ENCODE peak calls at places on chromosomes 1 and 21, in six cellular contexts. K is hypothalamus; B is HuH-7; F is fibroblast of the conjunctiva; J is KBM-7; R is CD4-positive, CD25-positive, alpha-beta regulatory T cell. L is an unnamed sample.

GRCh38 chr1:29756901-29757729 is 520.8 kb downstream of the PTPRU start:
- DNase-seq in J (no peak), K (no peak), R (no peak), F (no peak), B (no peak), L (no peak)

GRCh38 chr1:172537366-172537765 is 4.4 kb downstream of the SUCO start:
- DNase-seq in K (no peak), B (no peak), R (no peak), J (no peak), F (no peak), L (no peak)

GRCh38 chr21:44960141-44961092 is 20.6 kb downstream of the SLX9 start:
- DNase-seq in B (no peak), F (no peak), J (no peak), R (no peak), K (no peak), L (no peak)

GRCh38 chr21:17461014-17461413 is 51.8 kb upstream of the CXADR start:
- DNase-seq in J (no peak), R (no peak), K (no peak), B (no peak), F (peak), L (no peak)

GRCh38 chr1:154835531-154836285 is 34.4 kb downstream of the KCNN3 start:
- DNase-seq in K (no peak), J (no peak), R (no peak), B (no peak), F (no peak), L (no peak)

GRCh38 chr1:31007462-31007991 is 58.0 kb downstream of the PUM1 start:
- DNase-seq in J (no peak), B (no peak), K (no peak), R (no peak), F (peak), L (no peak)

GRCh38 chr1:109632671-109633346 is 13.2 kb downstream of the AMPD2 start:
- DNase-seq in B (no peak), R (no peak), F (no peak), J (no peak), K (no peak), L (no peak)

GRCh38 chr1:245310605-245311531 is 156.1 kb downstream of the KIF26B start:
- DNase-seq in F (no peak), K (no peak), R (no peak), J (peak), B (no peak), L (no peak)

GRCh38 chr1:12552951-12553921 is 64.8 kb downstream of the DHRS3 start:
- DNase-seq in F (no peak), R (no peak), J (no peak), K (no peak), B (no peak), L (peak)

GRCh38 chr1:228988655-228989054 is 253.4 kb downstream of the RHOU start:
- DNase-seq in R (no peak), F (no peak), K (no peak), J (no peak), B (no peak), L (no peak)

GRCh38 chr1:52141513-52142219 is at the start of gene ZFYVE9:
- DNase-seq in R (peak), B (peak), J (peak), K (peak), F (peak), L (peak)

GRCh38 chr1:22347854-22348760 is 103.5 kb upstream of the ZBTB40 start:
- DNase-seq in R (no peak), J (peak), B (peak), F (no peak), K (no peak), L (no peak)

GRCh38 chr21:28587748-28588147 is 404.9 kb downstream of the LTN1 start:
- DNase-seq in J (no peak), B (no peak), K (no peak), R (no peak), F (peak), L (no peak)

GRCh38 chr1:231407537-231408396 is 14.3 kb downstream of the EGLN1 start:
- DNase-seq in F (no peak), R (no peak), K (no peak), J (no peak), B (no peak), L (no peak)

GRCh38 chr1:227335587-227336020 is 17.3 kb upstream of the CDC42BPA start:
- DNase-seq in R (no peak), K (no peak), B (no peak), F (no peak), J (peak), L (no peak)

GRCh38 chr1:19504796-19505693 is 19.7 kb upstream of the CAPZB start:
- DNase-seq in K (no peak), F (peak), R (no peak), B (no peak), J (no peak), L (no peak)

GRCh38 chr1:241518447-241519307 is 878 bp downstream of the FH start:
- DNase-seq in J (peak), B (peak), K (no peak), F (no peak), R (no peak), L (no peak)

GRCh38 chr1:146036990-146037646 is 15.6 kb upstream of the HJV start:
- DNase-seq in K (peak), J (peak), R (peak), B (no peak), F (peak), L (peak)

GRCh38 chr1:18110598-18110939 is 3.0 kb downstream of the IGSF21 start:
- DNase-seq in F (no peak), R (no peak), B (no peak), K (no peak), J (no peak), L (peak)

GRCh38 chr1:10823000-10823401 is 26.6 kb upstream of the CASZ1 start:
- DNase-seq in F (no peak), J (no peak), K (no peak), R (no peak), B (no peak), L (no peak)

GRCh38 chr1:32200226-32201010 is at the start of gene CCDC28B:
- DNase-seq in B (peak), R (peak), K (peak), J (peak), F (no peak), L (peak)

GRCh38 chr1:184050631-184051030 is 899 bp upstream of the TSEN15 start:
- DNase-seq in K (no peak), B (no peak), R (no peak), F (no peak), J (no peak), L (no peak)

GRCh38 chr21:27291006-27291405 is 324.1 kb upstream of the ADAMTS5 start:
- DNase-seq in K (no peak), F (no peak), J (no peak), B (no peak), R (no peak), L (no peak)

GRCh38 chr1:18426580-18426979 is 54.1 kb upstream of the KLHDC7A start:
- DNase-seq in J (no peak), B (no peak), K (no peak), R (no peak), F (no peak), L (no peak)

GRCh38 chr1:158654079-158654478 is 32.4 kb downstream of the SPTA1 start:
- DNase-seq in K (no peak), F (no peak), B (no peak), R (no peak), J (peak), L (no peak)

GRCh38 chr1:30908446-30908885 is at the start of gene SDC3:
- DNase-seq in R (no peak), J (no peak), K (no peak), B (no peak), F (no peak), L (peak)

GRCh38 chr1:225763815-225764548 is 13.6 kb upstream of the SRP9 start:
- DNase-seq in K (no peak), F (peak), B (no peak), J (no peak), R (no peak), L (no peak)

GRCh38 chr1:201653238-201653637 is 114.3 kb downstream of the NAV1 start:
- DNase-seq in K (no peak), J (peak), R (no peak), B (no peak), F (no peak), L (no peak)

GRCh38 chr21:45439901-45440461 is 35.0 kb downstream of the COL18A1 start:
- DNase-seq in K (no peak), J (no peak), B (no peak), F (no peak), R (no peak), L (no peak)